ENCODE peak calls at places on chromosomes 12 and 14, in eight cellular contexts. F is Peyer's patch, H is endothelial cell of umbilical vein, W is breast epithelium, Y is thoracic aorta, P is colonic mucosa, Z is left ventricle myocardium inferior, X is astrocyte. V is an unnamed sample.

GRCh38 chr12:25648460-25648859 is 95.4 kb upstream of the LMNTD1 start:
- DNase-seq in X (peak; percentile 71), P (no peak), Y (no peak), F (no peak), H (peak; percentile 78), W (peak; percentile 76), Z (peak; percentile 34), V (no peak)

GRCh38 chr12:2582631-2583616 is 211.8 kb upstream of the FKBP4 start:
- DNase-seq in X (peak; percentile 8), Z (peak; percentile 75), Y (no peak), H (peak; percentile 20), W (no peak), F (peak; percentile 84), P (peak; percentile 75), V (peak; percentile 90)

GRCh38 chr12:89663577-89664357 is 44.9 kb downstream of the ATP2B1 start:
- DNase-seq in W (no peak), F (no peak), H (peak; percentile 14), P (no peak), X (peak; percentile 16), Y (no peak), Z (no peak), V (no peak)

GRCh38 chr14:56124296-56124695 is 6.1 kb downstream of the PELI2 start:
- DNase-seq in X (no peak), Z (no peak), Y (no peak), P (no peak), H (no peak), F (no peak), W (no peak), V (no peak)

GRCh38 chr14:33660248-33660647 is 290.6 kb downstream of the EGLN3 start:
- DNase-seq in X (no peak), P (no peak), H (no peak), F (no peak), Y (no peak), W (no peak), Z (no peak), V (no peak)

GRCh38 chr12:126069549-126070165 is 1004.4 kb downstream of the AACS start:
- DNase-seq in P (peak; percentile 57), Z (no peak), H (peak; percentile 2), Y (no peak), F (no peak), X (peak; percentile 46), W (no peak), V (peak; percentile 75)

GRCh38 chr12:16189849-16190248 is 87.6 kb downstream of the SLC15A5 start:
- DNase-seq in W (no peak), Z (no peak), H (peak; percentile 7), X (peak; percentile 3), F (no peak), Y (no peak), P (no peak), V (peak; percentile 10)

GRCh38 chr12:108097160-108097911 is 31.8 kb upstream of the WSCD2 start:
- DNase-seq in W (no peak), X (no peak), F (no peak), Y (no peak), Z (no peak), H (no peak), P (no peak), V (no peak)

GRCh38 chr12:98838282-98838681 is 193.2 kb downstream of the APAF1 start:
- DNase-seq in W (no peak), H (no peak), P (no peak), Y (no peak), X (peak; percentile 6), F (no peak), Z (no peak), V (no peak)

GRCh38 chr14:68671899-68672298 is 121.0 kb downstream of the ZFP36L1 start:
- DNase-seq in X (no peak), W (no peak), F (no peak), H (peak; percentile 61), Z (no peak), Y (no peak), P (no peak), V (no peak)

GRCh38 chr14:63923422-63923752 is 70.6 kb downstream of the SYNE2 start:
- DNase-seq in P (no peak), F (no peak), H (no peak), W (no peak), Z (no peak), Y (no peak), X (no peak), V (no peak)

GRCh38 chr12:109728921-109729836 is 15.6 kb downstream of the FAM222A start:
- DNase-seq in P (no peak), F (peak; percentile 25), Z (peak; percentile 3), X (no peak), Y (no peak), H (no peak), W (no peak), V (peak; percentile 12)

GRCh38 chr12:23867794-23868193 is 81.7 kb downstream of the SOX5 start:
- DNase-seq in W (no peak), X (no peak), Z (no peak), F (no peak), P (no peak), H (no peak), Y (no peak), V (no peak)

GRCh38 chr14:71555654-71556559 is 376.3 kb upstream of the RGS6 start:
- DNase-seq in H (peak; percentile 16), Z (no peak), P (peak; percentile 58), W (no peak), Y (no peak), F (no peak), X (peak; percentile 50), V (no peak)

GRCh38 chr14:71554323-71554722 is 377.9 kb upstream of the RGS6 start:
- DNase-seq in H (no peak), X (no peak), Y (no peak), F (no peak), W (no peak), P (no peak), Z (no peak), V (no peak)

GRCh38 chr14:71556730-71557129 is 375.5 kb upstream of the RGS6 start:
- DNase-seq in Y (no peak), X (no peak), W (no peak), Z (no peak), F (no peak), H (no peak), P (no peak), V (no peak)

GRCh38 chr14:71553779-71554178 is 378.4 kb upstream of the RGS6 start:
- DNase-seq in Z (no peak), F (no peak), P (no peak), Y (no peak), H (no peak), X (no peak), W (no peak), V (no peak)

DNA sequence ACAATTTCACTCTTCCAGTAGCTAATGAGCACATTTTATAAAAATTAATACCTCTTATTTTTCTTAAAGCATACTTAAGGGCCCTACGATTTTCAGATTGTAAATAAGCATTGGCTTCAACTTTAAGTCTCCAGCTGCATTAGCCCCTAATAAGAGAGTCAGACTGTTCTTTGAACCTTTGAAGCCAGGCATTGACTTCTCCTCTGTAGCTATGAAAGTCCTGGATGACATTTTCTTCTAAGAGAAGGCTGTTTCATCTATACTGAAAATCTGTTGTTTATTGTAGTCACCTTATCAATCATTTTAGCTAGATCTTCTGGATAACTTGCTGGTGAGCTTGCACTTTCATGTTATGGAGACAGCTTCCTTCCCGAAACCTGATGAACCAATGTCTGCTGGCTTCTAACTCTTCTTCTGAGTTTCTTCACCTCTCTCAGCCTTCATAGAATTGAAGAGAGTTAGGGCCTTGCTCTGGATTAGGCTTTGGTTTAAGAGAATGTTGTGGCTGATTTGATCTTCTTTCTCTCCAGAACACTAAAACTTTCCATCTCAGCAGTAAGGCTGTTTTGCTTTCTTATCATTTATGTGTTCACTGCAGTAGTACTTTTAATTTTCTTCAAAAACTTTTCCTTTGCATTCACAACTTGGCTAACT is 377.1 kb upstream of the RGS6 start:
- DNase-seq in H (no peak), Y (no peak), X (no peak), Z (no peak), W (no peak), P (no peak), F (no peak), V (no peak)
- H3K36me3 ChIP-seq in H (no peaks in the 10 kb centered on the region), Y (no peaks in the 10 kb centered on the region), X (no peaks in the 10 kb centered on the region), Z (no peaks in the 10 kb centered on the region), W (no peaks in the 10 kb centered on the region), P (no peaks in the 10 kb centered on the region), F (no peaks in the 10 kb centered on the region), V (no peaks in the 10 kb centered on the region)

GRCh38 chr12:120532701-120533238 is 1.4 kb upstream of the RNF10 start:
- DNase-seq in F (no peak), X (no peak), Y (no peak), H (no peak), P (no peak), Z (no peak), W (no peak), V (no peak)

GRCh38 chr12:120538281-120539156 is 4.4 kb downstream of the RNF10 start:
- DNase-seq in Y (peak; percentile 33), P (peak; percentile 80), F (peak; percentile 70), Z (peak; percentile 73), W (peak; percentile 64), H (peak; percentile 90), X (peak; percentile 77), V (peak; percentile 64)

GRCh38 chr12:120536064-120536791 is 2.1 kb downstream of the RNF10 start:
- DNase-seq in P (peak; percentile 61), Z (no peak), W (no peak), X (no peak), Y (no peak), H (peak; percentile 39), F (no peak), V (no peak)

GRCh38 chr12:120534203-120534702 is at the start of gene RNF10:
- DNase-seq in W (peak; percentile 72), P (peak; percentile 88), Y (no peak), F (peak; percentile 83), X (peak; percentile 62), Z (peak; percentile 62), H (peak; percentile 78), V (peak; percentile 90)

GRCh38 chr12:120534703-120535655 is 823 bp downstream of the RNF10 start:
- DNase-seq in F (peak; percentile 73), X (peak; percentile 88), Z (peak; percentile 30), P (peak; percentile 46), H (peak; percentile 81), W (no peak), Y (no peak), V (peak; percentile 44)
- H3K27ac ChIP-seq in F (peak overlapping the region; percentile 91), X (peak overlapping the region; percentile 80), Z (peak overlapping the region; percentile 96), P (peak overlapping the region; percentile 92), H (peak overlapping the region; percentile 52), W (peak overlapping the region; percentile 98), Y (peak overlapping the region; percentile 90), V (peak overlapping the region; percentile 80)

DNA sequence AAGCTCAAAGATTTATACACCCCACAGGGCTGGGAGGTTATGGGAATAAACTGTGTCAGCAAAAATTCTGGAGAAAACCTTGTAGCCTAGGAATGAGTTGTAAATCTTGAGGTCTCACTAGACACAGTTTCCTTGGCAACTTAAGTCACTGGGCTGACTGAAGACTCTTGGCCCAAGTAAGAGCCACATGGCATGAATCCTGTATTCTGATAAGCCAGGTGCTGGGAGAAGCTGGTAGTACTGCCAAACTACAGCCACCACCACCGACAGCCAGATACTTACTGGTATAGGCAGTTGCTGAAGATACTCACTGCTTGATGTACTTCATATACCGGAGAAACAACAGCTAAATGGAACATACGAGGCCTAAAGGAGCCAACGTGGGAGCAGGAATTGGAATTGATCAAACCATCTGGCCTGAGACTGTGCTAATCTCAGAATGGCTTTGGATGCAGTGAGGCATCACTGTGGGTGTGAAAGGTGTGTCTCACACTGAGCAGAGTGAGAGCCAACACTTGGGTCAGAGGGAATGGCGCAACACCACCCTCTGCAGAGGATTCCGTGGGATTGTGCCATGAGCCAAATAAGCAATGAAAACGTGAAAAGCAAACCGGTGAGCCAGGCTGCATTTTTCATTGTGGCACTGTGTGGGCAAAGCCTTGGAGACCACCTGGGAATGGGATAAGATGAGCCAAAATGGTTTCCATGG is 102.9 kb upstream of the TMCC3 start:
- DNase-seq in P (no peak), X (peak; percentile 20), W (no peak), Z (no peak), F (no peak), Y (no peak), H (no peak), V (no peak)
- TF ChIP-seq CTCF in P (no peak), X (no peak), W (no peak), Z (no peak), F (no peak), Y (no peak), H (no peak), V (no peak)

GRCh38 chr12:6592087-6592486 is 15.1 kb downstream of the CHD4 start:
- DNase-seq in W (no peak), X (no peak), Z (no peak), P (no peak), H (no peak), F (no peak), Y (no peak), V (no peak)
- H3K36me3 ChIP-seq in W (peaks cover 36% of the 10 kb centered on the region), X (peaks cover 73% of the 10 kb centered on the region), Z (peaks cover 100% of the 10 kb centered on the region), P (peaks cover 59% of the 10 kb centered on the region), H (peaks cover 69% of the 10 kb centered on the region), F (peaks cover 13% of the 10 kb centered on the region), Y (peaks cover 94% of the 10 kb centered on the region), V (peaks cover 17% of the 10 kb centered on the region)

V was measured in pancreas.